ENCODE peak calls at places on chromosomes 16 and 17, in seven cellular contexts. One of them, this sample, is unnamed.

GRCh38 chr16:4371481-4372314 is at the start of gene VASN:
- DNase-seq in activated CD8-positive, alpha-beta T cell treated with anti-CD3 and anti-CD28 coated beads, Interleukin-2, amount 10 ng/mL, durations not matched to agents 7 days and 5 days: peak; percentile 61
- DNase-seq in lower leg skin: peak; percentile 67
- DNase-seq in endothelial cell: peak; percentile 84
- DNase-seq in mucosa of gallbladder: peak; percentile 80
- DNase-seq in CD4-positive, alpha-beta memory T cell: peak; percentile 76
- DNase-seq in T-helper 17 cell: peak; percentile 70
- DNase-seq in this sample: peak; percentile 65

GRCh38 chr17:40284085-40284713 is 3.5 kb upstream of the CDC6 start:
- DNase-seq in activated CD8-positive, alpha-beta T cell treated with anti-CD3 and anti-CD28 coated beads, Interleukin-2, amount 10 ng/mL, durations not matched to agents 7 days and 5 days: no peak
- DNase-seq in lower leg skin: no peak
- DNase-seq in endothelial cell: no peak
- DNase-seq in mucosa of gallbladder: peak; percentile 91
- DNase-seq in CD4-positive, alpha-beta memory T cell: no peak
- DNase-seq in T-helper 17 cell: no peak
- DNase-seq in this sample: no peak

GRCh38 chr16:59909262-59909661 is 1175.1 kb upstream of the GOT2 start:
- DNase-seq in activated CD8-positive, alpha-beta T cell treated with anti-CD3 and anti-CD28 coated beads, Interleukin-2, amount 10 ng/mL, durations not matched to agents 7 days and 5 days: no peak
- DNase-seq in lower leg skin: no peak
- DNase-seq in endothelial cell: no peak
- DNase-seq in mucosa of gallbladder: no peak
- DNase-seq in CD4-positive, alpha-beta memory T cell: no peak
- DNase-seq in T-helper 17 cell: no peak
- DNase-seq in this sample: no peak

GRCh38 chr17:83125515-83126274 is 46.3 kb downstream of the METRNL start:
- DNase-seq in activated CD8-positive, alpha-beta T cell treated with anti-CD3 and anti-CD28 coated beads, Interleukin-2, amount 10 ng/mL, durations not matched to agents 7 days and 5 days: peak; percentile 50
- DNase-seq in lower leg skin: peak; percentile 82
- DNase-seq in endothelial cell: no peak
- DNase-seq in mucosa of gallbladder: no peak
- DNase-seq in CD4-positive, alpha-beta memory T cell: peak; percentile 69
- DNase-seq in T-helper 17 cell: peak; percentile 7
- DNase-seq in this sample: no peak

GRCh38 chr17:30970757-30971567 is at the start of gene RNF135:
- DNase-seq in activated CD8-positive, alpha-beta T cell treated with anti-CD3 and anti-CD28 coated beads, Interleukin-2, amount 10 ng/mL, durations not matched to agents 7 days and 5 days: peak; percentile 70
- DNase-seq in lower leg skin: peak; percentile 89
- DNase-seq in endothelial cell: peak; percentile 67
- DNase-seq in mucosa of gallbladder: peak; percentile 85
- DNase-seq in CD4-positive, alpha-beta memory T cell: peak; percentile 50
- DNase-seq in T-helper 17 cell: peak; percentile 39
- DNase-seq in this sample: peak; percentile 63

GRCh38 chr17:74412581-74412980 is 19.3 kb upstream of the GPRC5C start:
- DNase-seq in activated CD8-positive, alpha-beta T cell treated with anti-CD3 and anti-CD28 coated beads, Interleukin-2, amount 10 ng/mL, durations not matched to agents 7 days and 5 days: no peak
- DNase-seq in lower leg skin: no peak
- DNase-seq in endothelial cell: no peak
- DNase-seq in mucosa of gallbladder: no peak
- DNase-seq in CD4-positive, alpha-beta memory T cell: no peak
- DNase-seq in T-helper 17 cell: no peak
- DNase-seq in this sample: no peak

GRCh38 chr16:71626858-71627213 is 852 bp downstream of the MARVELD3 start:
- DNase-seq in activated CD8-positive, alpha-beta T cell treated with anti-CD3 and anti-CD28 coated beads, Interleukin-2, amount 10 ng/mL, durations not matched to agents 7 days and 5 days: no peak
- DNase-seq in lower leg skin: no peak
- DNase-seq in endothelial cell: no peak
- DNase-seq in mucosa of gallbladder: peak; percentile 61
- DNase-seq in CD4-positive, alpha-beta memory T cell: no peak
- DNase-seq in T-helper 17 cell: no peak
- DNase-seq in this sample: no peak

GRCh38 chr17:62627904-62628603 is 584 bp downstream of the MRC2 start:
- DNase-seq in activated CD8-positive, alpha-beta T cell treated with anti-CD3 and anti-CD28 coated beads, Interleukin-2, amount 10 ng/mL, durations not matched to agents 7 days and 5 days: peak; percentile 48
- DNase-seq in lower leg skin: no peak
- DNase-seq in endothelial cell: no peak
- DNase-seq in mucosa of gallbladder: no peak
- DNase-seq in CD4-positive, alpha-beta memory T cell: no peak
- DNase-seq in T-helper 17 cell: no peak
- DNase-seq in this sample: no peak

GRCh38 chr17:68427575-68427974 is 29.7 kb downstream of the WIPI1 start:
- DNase-seq in activated CD8-positive, alpha-beta T cell treated with anti-CD3 and anti-CD28 coated beads, Interleukin-2, amount 10 ng/mL, durations not matched to agents 7 days and 5 days: no peak
- DNase-seq in lower leg skin: no peak
- DNase-seq in endothelial cell: no peak
- DNase-seq in mucosa of gallbladder: no peak
- DNase-seq in CD4-positive, alpha-beta memory T cell: no peak
- DNase-seq in T-helper 17 cell: no peak
- DNase-seq in this sample: no peak

GRCh38 chr16:55123652-55124051 is 193.0 kb downstream of the IRX5 start:
- DNase-seq in activated CD8-positive, alpha-beta T cell treated with anti-CD3 and anti-CD28 coated beads, Interleukin-2, amount 10 ng/mL, durations not matched to agents 7 days and 5 days: no peak
- DNase-seq in lower leg skin: no peak
- DNase-seq in endothelial cell: no peak
- DNase-seq in mucosa of gallbladder: no peak
- DNase-seq in CD4-positive, alpha-beta memory T cell: no peak
- DNase-seq in T-helper 17 cell: no peak
- DNase-seq in this sample: no peak

GRCh38 chr16:75626806-75627205 is 3.7 kb upstream of the ADAT1 start:
- DNase-seq in activated CD8-positive, alpha-beta T cell treated with anti-CD3 and anti-CD28 coated beads, Interleukin-2, amount 10 ng/mL, durations not matched to agents 7 days and 5 days: no peak
- DNase-seq in lower leg skin: no peak
- DNase-seq in endothelial cell: no peak
- DNase-seq in mucosa of gallbladder: no peak
- DNase-seq in CD4-positive, alpha-beta memory T cell: no peak
- DNase-seq in T-helper 17 cell: no peak
- DNase-seq in this sample: no peak

GRCh38 chr17:43878260-43879082 is 28.9 kb downstream of the MPP2 start:
- DNase-seq in activated CD8-positive, alpha-beta T cell treated with anti-CD3 and anti-CD28 coated beads, Interleukin-2, amount 10 ng/mL, durations not matched to agents 7 days and 5 days: peak; percentile 70
- DNase-seq in lower leg skin: peak; percentile 47
- DNase-seq in endothelial cell: peak; percentile 90
- DNase-seq in mucosa of gallbladder: peak; percentile 77
- DNase-seq in CD4-positive, alpha-beta memory T cell: no peak
- DNase-seq in T-helper 17 cell: peak; percentile 51
- DNase-seq in this sample: peak; percentile 91

This sample was measured in neural crest cell.